ENCODE peak calls at places on chromosomes 5 and 9, in four cellular contexts. E is GM23338, D is fibroblast of lung, M is sigmoid colon. F is an unnamed sample.

GRCh38 chr9:136858844-136859757 is 7.0 kb downstream of the MAMDC4 start:
- DNase-seq in E (no peak), D (peak; percentile 57), M (peak; percentile 87), F (peak; percentile 91)

GRCh38 chr5:16480821-16481538 is 15.4 kb upstream of the ZNF622 start:
- DNase-seq in E (no peak), D (no peak), M (no peak), F (no peak)

GRCh38 chr5:72066658-72067057 is 40.6 kb upstream of the MAP1B start:
- DNase-seq in E (no peak), D (peak; percentile 68), M (no peak), F (peak; percentile 7)

GRCh38 chr5:173648308-173648866 is 31.9 kb upstream of the BOD1 start:
- DNase-seq in E (no peak), D (no peak), M (no peak), F (no peak)

GRCh38 chr9:112848316-112849151 is 42.1 kb downstream of the SLC46A2 start:
- DNase-seq in E (peak; percentile 30), D (no peak), M (no peak), F (no peak)

GRCh38 chr5:60652206-60652605 is 47.8 kb downstream of the DEPDC1B start:
- DNase-seq in E (no peak), D (peak; percentile 95), M (no peak), F (peak; percentile 17)

GRCh38 chr5:142748568-142749249 is 21.5 kb upstream of the ARHGAP26 start:
- DNase-seq in E (peak; percentile 73), D (no peak), M (no peak), F (peak; percentile 9)

GRCh38 chr9:6805532-6805931 is 47.8 kb downstream of the KDM4C start:
- DNase-seq in E (no peak), D (peak; percentile 63), M (no peak), F (peak; percentile 32)

GRCh38 chr5:38916802-38917201 is 71.0 kb downstream of the OSMR start:
- DNase-seq in E (no peak), D (no peak), M (no peak), F (no peak)

GRCh38 chr9:37582548-37583157 is 6.5 kb upstream of the FBXO10 start:
- DNase-seq in E (peak; percentile 69), D (peak; percentile 83), M (no peak), F (no peak)

GRCh38 chr5:139829471-139829870 is 33.9 kb downstream of the PSD2 start:
- DNase-seq in E (no peak), D (no peak), M (peak; percentile 2), F (no peak)

GRCh38 chr5:101678494-101679193 is 617.4 kb downstream of the SLCO4C1 start:
- DNase-seq in E (peak; percentile 83), D (peak; percentile 73), M (peak; percentile 64), F (peak; percentile 48)

GRCh38 chr9:31996331-31996730 is 388.1 kb upstream of the ACO1 start:
- DNase-seq in E (peak; percentile 51), D (no peak), M (no peak), F (no peak)

GRCh38 chr5:126506079-126506478 is 82.9 kb downstream of the GRAMD2B start:
- DNase-seq in E (no peak), D (no peak), M (no peak), F (no peak)

GRCh38 chr5:159768243-159768642 is 148.0 kb upstream of the ADRA1B start:
- DNase-seq in E (peak; percentile 93), D (no peak), M (no peak), F (peak; percentile 22)

GRCh38 chr5:115829913-115830312 is 11.5 kb downstream of the ATG12 start:
- DNase-seq in E (no peak), D (no peak), M (no peak), F (no peak)

GRCh38 chr5:155539958-155540595 is 526.5 kb downstream of the KIF4B start:
- DNase-seq in E (peak; percentile 26), D (no peak), M (no peak), F (no peak)

GRCh38 chr5:59133801-59134261 is 551.0 kb downstream of the RAB3C start:
- DNase-seq in E (peak; percentile 18), D (peak; percentile 91), M (no peak), F (no peak)

GRCh38 chr9:95506692-95507455 is 9.9 kb downstream of the PTCH1 start:
- DNase-seq in E (peak; percentile 67), D (peak; percentile 61), M (peak; percentile 77), F (peak; percentile 39)

GRCh38 chr9:76453785-76454184 is 5.2 kb upstream of the GCNT1 start:
- DNase-seq in E (no peak), D (peak; percentile 90), M (no peak), F (no peak)

GRCh38 chr9:83281306-83282255 is 218.6 kb upstream of the RASEF start:
- DNase-seq in E (no peak), D (peak; percentile 6), M (no peak), F (no peak)

GRCh38 chr5:170430871-170431437 is 41.8 kb upstream of the KCNMB1 start:
- DNase-seq in E (no peak), D (no peak), M (no peak), F (no peak)

GRCh38 chr9:137985637-137986071 is 108.1 kb downstream of the CACNA1B start:
- DNase-seq in E (no peak), D (no peak), M (peak; percentile 50), F (no peak)

GRCh38 chr9:110842169-110842568 is 173.6 kb downstream of the MUSK start:
- DNase-seq in E (peak; percentile 46), D (no peak), M (no peak), F (no peak)

GRCh38 chr9:130446111-130446861 is 1.5 kb downstream of the ASS1 start:
- DNase-seq in E (peak; percentile 45), D (peak; percentile 95), M (peak; percentile 97), F (peak; percentile 99)

GRCh38 chr5:80114856-80115255 is 79.7 kb downstream of the THBS4 start:
- DNase-seq in E (no peak), D (no peak), M (no peak), F (no peak)

GRCh38 chr9:71814805-71815204 is 46.5 kb upstream of the CEMIP2 start:
- DNase-seq in E (no peak), D (peak; percentile 47), M (no peak), F (no peak)

GRCh38 chr5:5816960-5817359 is 394.5 kb downstream of the ICE1 start:
- DNase-seq in E (no peak), D (no peak), M (no peak), F (no peak)

GRCh38 chr9:89365532-89365912 is 47.2 kb downstream of the SECISBP2 start:
- DNase-seq in E (no peak), D (no peak), M (peak; percentile 30), F (no peak)

GRCh38 chr9:22405869-22406659 is 40.6 kb upstream of the DMRTA1 start:
- DNase-seq in E (no peak), D (no peak), M (no peak), F (no peak)

GRCh38 chr5:59204114-59204897 is 621.4 kb downstream of the RAB3C start:
- DNase-seq in E (no peak), D (no peak), M (no peak), F (no peak)

GRCh38 chr9:3151672-3152576 is 308.0 kb upstream of the PUM3 start:
- DNase-seq in E (no peak), D (no peak), M (no peak), F (no peak)

GRCh38 chr9:3150030-3150429 is 306.1 kb upstream of the PUM3 start:
- DNase-seq in E (no peak), D (no peak), M (no peak), F (no peak)
- H3K4me3 ChIP-seq in E (no peak overlapping the region), D (no peak overlapping the region), M (no peak overlapping the region), F (no peak overlapping the region)

GRCh38 chr5:154518438-154518867 is 40.4 kb upstream of the HAND1 start:
- DNase-seq in E (no peak), D (no peak), M (no peak), F (no peak)
- H3K27me3 ChIP-seq in E (peaks cover 24% of the 10 kb centered on the region), D (peaks cover 6% of the 10 kb centered on the region), M (no peaks in the 10 kb centered on the region), F (peaks cover 11% of the 10 kb centered on the region)

DNA sequence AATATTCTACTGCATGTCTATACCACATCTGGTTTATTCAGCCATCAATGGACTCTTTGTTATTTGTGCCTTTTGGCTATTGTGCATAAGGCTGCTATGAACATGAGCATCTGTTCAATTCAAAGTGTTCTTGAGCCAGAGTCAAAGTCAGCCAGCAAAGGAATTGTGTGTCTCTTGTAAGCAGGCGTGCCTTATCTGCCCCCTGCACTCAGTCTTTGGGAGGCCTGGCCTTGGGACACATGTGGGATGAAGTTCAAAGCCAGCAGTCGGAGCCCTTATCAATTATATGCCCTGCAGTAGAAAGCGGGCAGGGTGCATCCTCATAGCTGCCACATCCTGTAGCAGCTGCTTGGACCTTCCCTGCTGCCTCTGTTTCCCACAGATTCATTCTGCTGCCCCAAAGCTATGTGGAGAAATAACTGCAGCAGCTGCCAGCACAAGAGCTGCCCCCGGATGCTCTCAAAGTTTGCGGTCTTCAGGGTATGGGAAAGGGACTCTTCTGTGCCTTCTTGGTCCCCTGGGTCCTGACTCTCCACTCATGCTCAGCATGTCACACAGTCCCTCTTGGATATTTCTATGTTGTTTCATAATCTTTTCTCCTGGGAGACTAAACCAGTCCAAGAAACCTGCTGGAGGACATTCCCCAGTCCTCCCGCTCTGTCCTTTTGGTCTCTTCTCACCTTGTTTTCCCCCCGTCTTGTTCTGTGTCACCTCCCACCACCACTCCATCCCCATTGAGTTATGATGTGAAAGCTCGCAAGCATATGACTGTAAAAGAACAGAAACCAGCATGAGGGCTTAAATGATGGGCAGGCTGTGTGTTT is 35.9 kb downstream of the STOM start:
- DNase-seq in E (no peak), D (no peak), M (peak; percentile 65), F (no peak)
- H3K36me3 ChIP-seq in E (no peaks in the 10 kb centered on the region), D (peaks cover 22% of the 10 kb centered on the region), M (peaks cover 40% of the 10 kb centered on the region), F (peaks cover 74% of the 10 kb centered on the region)

DNA sequence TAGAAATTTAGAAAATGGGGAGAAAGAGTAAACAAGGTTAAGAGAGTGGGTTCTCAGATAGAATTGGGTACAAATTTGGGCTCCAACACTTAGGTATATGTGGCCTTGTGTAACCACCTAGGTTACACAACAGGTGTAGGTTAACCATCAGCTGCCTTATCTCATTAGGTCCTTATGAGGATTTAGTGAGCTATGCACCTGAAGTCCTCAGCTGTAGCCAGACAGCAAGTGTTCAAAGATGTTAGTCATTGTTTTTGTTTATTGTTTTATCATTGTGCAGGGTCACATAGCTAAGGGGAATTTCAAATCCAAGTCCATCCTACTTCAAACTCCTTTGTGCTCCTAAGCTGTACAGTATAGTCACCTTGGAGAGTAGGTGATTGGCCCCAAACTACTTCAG is 970 bp upstream of the TRIM32 start:
- DNase-seq in E (no peak), D (no peak), M (no peak), F (no peak)
- H3K4me3 ChIP-seq in E (peak overlapping the region; percentile 77), D (peak overlapping the region; percentile 83), M (no peak overlapping the region), F (peak overlapping the region; percentile 80)

F was measured in MG63.